ENCODE peak calls at places on chromosomes 5 and 9, in seven cellular contexts. Q, Y, S, B, J, I and M are unnamed samples.

GRCh38 chr5:80238778-80239679 is 16.8 kb downstream of the SERINC5 start:
- DNase-seq in I (peak; percentile 93), S (peak; percentile 22), J (no peak), B (no peak), Y (no peak), Q (peak; percentile 87), M (no peak)

GRCh38 chr5:141402553-141403328 is at the start of gene PCDHGA9:
- DNase-seq in J (no peak), S (no peak), Q (no peak), I (peak; percentile 8), B (no peak), Y (no peak), M (no peak)

GRCh38 chr9:121889990-121890563 is 203.0 kb downstream of the TTLL11 start:
- DNase-seq in Y (no peak), S (no peak), Q (no peak), B (no peak), I (no peak), J (no peak), M (no peak)

GRCh38 chr5:143771229-143772001 is 40.5 kb upstream of the HMHB1 start:
- DNase-seq in I (peak; percentile 7), Y (no peak), J (no peak), S (no peak), B (no peak), Q (no peak), M (peak; percentile 25)

GRCh38 chr9:136303825-136304416 is at the start of gene CCDC187:
- DNase-seq in I (no peak), S (no peak), J (no peak), Q (no peak), Y (no peak), B (no peak), M (peak; percentile 22)

GRCh38 chr9:113154471-113154870 is 3.7 kb downstream of the SLC31A2 start:
- DNase-seq in Q (peak; percentile 70), S (no peak), Y (no peak), J (no peak), I (peak; percentile 62), B (no peak), M (no peak)

GRCh38 chr5:119355244-119355635 is 579 bp upstream of the TNFAIP8 start:
- DNase-seq in B (peak; percentile 93), Y (no peak), I (no peak), J (no peak), S (no peak), Q (no peak), M (no peak)

GRCh38 chr5:53934126-53934856 is 373.9 kb downstream of the NDUFS4 start:
- DNase-seq in Q (no peak), J (no peak), S (no peak), B (no peak), I (no peak), Y (no peak), M (no peak)

GRCh38 chr5:16857635-16858034 is 78.5 kb downstream of the MYO10 start:
- DNase-seq in B (peak; percentile 31), Q (no peak), I (no peak), S (no peak), J (no peak), Y (no peak), M (no peak)

GRCh38 chr5:76942581-76942980 is 10.3 kb upstream of the CRHBP start:
- DNase-seq in B (no peak), I (peak; percentile 53), S (no peak), J (no peak), Y (no peak), Q (no peak), M (no peak)

GRCh38 chr5:60370508-60370907 is 329.5 kb downstream of the DEPDC1B start:
- DNase-seq in J (no peak), I (no peak), Q (no peak), B (no peak), S (no peak), Y (no peak), M (no peak)

GRCh38 chr5:179258001-179258921 is 87.0 kb downstream of the ADAMTS2 start:
- DNase-seq in Y (no peak), I (no peak), J (no peak), B (no peak), Q (no peak), S (no peak), M (peak; percentile 9)

GRCh38 chr5:133196441-133197085 is 144.8 kb downstream of the HSPA4 start:
- DNase-seq in J (no peak), B (no peak), Q (no peak), Y (no peak), I (no peak), S (no peak), M (no peak)

GRCh38 chr9:71783120-71783523 is 14.8 kb upstream of the CEMIP2 start:
- DNase-seq in I (no peak), Q (no peak), J (peak; percentile 81), S (no peak), B (peak; percentile 78), Y (peak; percentile 77), M (peak; percentile 21)

GRCh38 chr5:90747175-90747574 is 188.6 kb downstream of the ADGRV1 start:
- DNase-seq in Y (no peak), J (no peak), I (no peak), Q (no peak), S (no peak), B (peak; percentile 7), M (no peak)

GRCh38 chr5:120446068-120446492 is 18.0 kb upstream of the PRR16 start:
- DNase-seq in B (peak; percentile 13), Y (no peak), S (no peak), I (no peak), Q (no peak), J (no peak), M (no peak)

GRCh38 chr5:67989457-67989856 is 226.1 kb upstream of the PIK3R1 start:
- DNase-seq in J (no peak), Q (no peak), B (no peak), I (no peak), Y (no peak), S (no peak), M (peak; percentile 36)